ENCODE peak calls at places on chromosomes 12 and 14, in seven cellular contexts. I, F, Y, D, W, A and Z are unnamed samples.

GRCh38 chr12:69679119-69679518 is 20.0 kb downstream of the BEST3 start:
- DNase-seq in I (no peak), D (no peak), F (peak; percentile 37), A (no peak), W (no peak), Y (peak; percentile 4), Z (no peak)

GRCh38 chr14:101174522-101174838 is 271.0 kb upstream of the RTL1 start:
- DNase-seq in D (no peak), W (no peak), I (no peak), Y (no peak), F (no peak), A (no peak), Z (no peak)

GRCh38 chr12:100199023-100199346 is 1.6 kb upstream of the ACTR6 start:
- DNase-seq in W (no peak), I (no peak), D (no peak), A (no peak), F (no peak), Y (no peak), Z (no peak)

GRCh38 chr12:43758247-43758727 is 303 bp downstream of the PUS7L start:
- DNase-seq in F (peak; percentile 42), Y (no peak), W (peak; percentile 43), A (peak; percentile 46), D (no peak), I (no peak), Z (no peak)

GRCh38 chr14:51094282-51094821 is 553 bp downstream of the TRIM9 start:
- DNase-seq in F (no peak), W (peak; percentile 57), A (no peak), I (no peak), D (no peak), Y (no peak), Z (no peak)

GRCh38 chr12:15599266-15600037 is 189.7 kb downstream of the EPS8 start:
- DNase-seq in D (no peak), A (peak; percentile 97), F (peak; percentile 97), Y (no peak), W (no peak), I (peak; percentile 78), Z (peak; percentile 80)

GRCh38 chr14:68476212-68476964 is 316.5 kb downstream of the ZFP36L1 start:
- DNase-seq in I (peak; percentile 97), A (peak; percentile 91), W (peak; percentile 59), F (peak; percentile 95), D (no peak), Y (peak; percentile 71), Z (peak; percentile 85)

GRCh38 chr12:50164963-50165362 is 2.2 kb downstream of the CERS5 start:
- DNase-seq in Y (no peak), A (no peak), D (no peak), F (no peak), I (no peak), W (no peak), Z (no peak)

GRCh38 chr14:88986146-88986841 is 161.8 kb downstream of the TTC8 start:
- DNase-seq in Y (no peak), F (peak; percentile 78), I (peak; percentile 75), D (no peak), W (no peak), A (peak; percentile 86), Z (peak; percentile 58)

GRCh38 chr14:93037354-93037753 is 78.4 kb downstream of the ITPK1 start:
- DNase-seq in W (no peak), F (no peak), I (no peak), D (no peak), Y (no peak), A (no peak), Z (no peak)

GRCh38 chr12:23193552-23193951 is 568.6 kb downstream of the ETNK1 start:
- DNase-seq in A (no peak), Y (no peak), F (no peak), D (no peak), I (no peak), W (no peak), Z (no peak)

GRCh38 chr12:1444142-1444516 is 150.3 kb downstream of the FBXL14 start:
- DNase-seq in D (no peak), I (no peak), W (no peak), A (no peak), Y (no peak), F (no peak), Z (no peak)

GRCh38 chr12:11228268-11228879 is 41.1 kb downstream of the PRB3 start:
- DNase-seq in F (peak; percentile 50), W (peak; percentile 77), D (no peak), I (peak; percentile 10), A (peak; percentile 29), Y (no peak), Z (peak; percentile 9)

GRCh38 chr14:100048786-100049185 is 16.4 kb upstream of the EVL start:
- DNase-seq in I (no peak), D (no peak), Y (no peak), W (no peak), A (no peak), F (no peak), Z (no peak)

GRCh38 chr12:49923878-49924610 is 20.3 kb upstream of the FAIM2 start:
- DNase-seq in W (no peak), Y (no peak), F (no peak), A (no peak), I (no peak), D (no peak), Z (no peak)

GRCh38 chr14:103099733-103100280 is 5.3 kb downstream of the EXOC3L4 start:
- DNase-seq in W (no peak), F (no peak), A (no peak), Y (no peak), I (no peak), D (no peak), Z (no peak)
- TF ChIP-seq CTCF in W (no peak), F (no peak), A (no peak), Y (no peak), I (no peak), D (no peak), Z (no peak)

GRCh38 chr14:64294672-64295413 is 672 bp upstream of the ESR2 start:
- DNase-seq in D (no peak), Y (no peak), A (peak; percentile 70), F (peak; percentile 59), I (peak; percentile 40), W (peak; percentile 90), Z (no peak)

GRCh38 chr14:64296561-64296960 is 2.4 kb upstream of the ESR2 start:
- DNase-seq in D (no peak), A (peak; percentile 21), I (peak; percentile 34), Y (no peak), W (no peak), F (peak; percentile 77), Z (no peak)

GRCh38 chr14:64289571-64289970 is 4.6 kb downstream of the ESR2 start:
- DNase-seq in W (no peak), Y (no peak), D (no peak), A (no peak), I (no peak), F (no peak), Z (no peak)

GRCh38 chr14:64293976-64294671 is at the start of gene ESR2:
- DNase-seq in A (peak; percentile 59), I (peak; percentile 4), F (peak; percentile 50), D (no peak), W (peak; percentile 86), Y (no peak), Z (no peak)

DNA sequence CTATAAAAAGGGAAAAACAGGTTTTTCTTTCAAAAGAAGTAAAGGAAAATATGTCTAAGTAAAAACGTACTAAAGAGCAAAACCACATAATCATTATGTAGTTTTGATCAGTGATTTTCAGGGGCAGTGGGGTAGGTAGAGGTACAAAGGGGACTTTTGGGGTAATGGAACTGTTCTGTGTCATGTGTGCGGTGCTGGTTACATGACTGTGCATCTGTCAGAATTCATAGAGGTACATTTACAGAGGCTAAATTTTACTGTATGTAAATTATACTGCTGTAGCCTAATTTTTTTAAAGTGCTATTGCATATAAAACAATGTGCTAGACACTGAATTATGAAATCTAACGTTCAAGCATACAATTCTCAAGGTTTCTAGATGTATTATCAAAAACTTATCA is 2.0 kb downstream of the ESR2 start:
- DNase-seq in W (no peak), I (no peak), A (no peak), F (no peak), Y (no peak), D (no peak), Z (no peak)
- H3K4me3 ChIP-seq in W (no peak overlapping the region), I (no peak overlapping the region), A (no peak overlapping the region), F (no peak overlapping the region), Y (no peak overlapping the region), D (no peak overlapping the region), Z (no peak overlapping the region)

GRCh38 chr14:76954791-76955190 is 73.7 kb downstream of the IRF2BPL start:
- DNase-seq in W (no peak), D (no peak), F (no peak), I (no peak), Y (no peak), A (peak; percentile 18), Z (no peak)

GRCh38 chr14:76955575-76956252 is 72.8 kb downstream of the IRF2BPL start:
- DNase-seq in D (no peak), A (peak; percentile 33), W (no peak), Y (no peak), F (peak; percentile 56), I (peak; percentile 81), Z (no peak)

GRCh38 chr14:76957224-76957881 is 71.2 kb downstream of the IRF2BPL start:
- DNase-seq in D (no peak), A (no peak), Y (no peak), W (no peak), F (no peak), I (no peak), Z (no peak)

GRCh38 chr14:76958020-76958965 is 70.2 kb downstream of the IRF2BPL start:
- DNase-seq in F (no peak), Y (no peak), A (no peak), W (no peak), I (no peak), D (no peak), Z (no peak)

GRCh38 chr14:76956253-76957090 is 72.0 kb downstream of the IRF2BPL start:
- DNase-seq in F (peak; percentile 95), A (peak; percentile 93), I (peak; percentile 98), Y (peak; percentile 82), W (peak; percentile 91), D (peak; percentile 84), Z (peak; percentile 41)
- TF ChIP-seq CTCF in F (no peak), A (peak; percentile 2), I (no peak), Y (no peak), W (no peak), D (peak; percentile 34), Z (no peak)

DNA sequence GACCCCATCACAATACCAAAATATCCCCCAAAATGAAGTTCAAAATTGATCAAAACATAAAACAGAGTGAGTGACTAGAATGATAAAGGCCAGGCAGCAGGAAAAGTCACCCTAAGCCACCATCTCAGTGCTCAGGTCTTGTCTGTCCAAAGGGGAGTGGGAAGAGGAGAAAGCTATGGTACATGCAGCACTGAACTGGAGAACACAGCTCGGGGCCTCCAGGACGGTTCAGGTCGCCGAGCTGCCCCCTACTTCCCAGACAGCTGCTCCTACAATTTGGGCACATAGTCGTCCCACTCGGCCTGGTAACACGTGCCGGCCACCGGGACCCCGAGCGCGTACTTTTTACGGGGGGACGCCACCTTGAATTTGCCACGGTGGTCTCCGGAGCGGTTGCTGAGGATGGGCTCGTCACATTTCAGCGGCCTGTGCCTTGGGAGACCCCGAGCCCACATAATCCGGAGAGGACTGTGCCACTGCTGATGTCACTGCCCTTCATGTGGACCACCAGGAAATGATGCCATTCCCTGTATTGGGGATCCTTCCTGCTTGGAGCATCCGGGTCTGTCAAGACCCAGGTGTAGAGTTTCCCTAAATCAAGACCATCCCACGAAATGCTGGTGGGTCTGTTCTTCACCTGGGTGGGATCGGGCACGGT is 31.6 kb downstream of the AK7 start:
- DNase-seq in Y (no peak), W (no peak), D (no peak), I (no peak), A (no peak), F (no peak), Z (no peak)
- H3K4me3 ChIP-seq in Y (no peak overlapping the region), W (no peak overlapping the region), D (peak overlapping the region; percentile 66), I (peak overlapping the region; percentile 45), A (no peak overlapping the region), F (peak overlapping the region; percentile 51), Z (peak overlapping the region; percentile 30)